ENCODE peak calls at places on chromosome 1, in ten cellular contexts. N is K562, V is astrocyte, Q is heart left ventricle, I is PC-3, W is A549, T is heart right ventricle, C is MM.1S, K is spleen, O is fibroblast of lung. B is an unnamed sample. For H3K4me1, the result is how much of the 10 kb centered on the place peaks cover.

GRCh38 chr1:195188821-195189220 is 1419.4 kb downstream of the KCNT2 start:
- DNase-seq in O (peak), Q (no peak), N (no peak), W (no peak), T (no peak), I (peak), C (no peak), K (no peak), V (peak), B (no peak)

GRCh38 chr1:192698731-192699130 is 62.8 kb downstream of the RGS13 start:
- DNase-seq in V (no peak), W (no peak), Q (no peak), I (no peak), C (no peak), O (no peak), K (no peak), N (no peak), T (no peak), B (no peak)

GRCh38 chr1:97936976-97937375 is 16.1 kb upstream of the DPYD start:
- DNase-seq in C (no peak), V (no peak), N (no peak), T (no peak), K (no peak), I (no peak), Q (no peak), O (no peak), W (no peak), B (no peak)

GRCh38 chr1:24795236-24795635 is 50.0 kb downstream of the CLIC4 start:
- DNase-seq in C (no peak), V (no peak), W (no peak), N (no peak), O (peak), Q (no peak), T (no peak), I (no peak), K (no peak), B (no peak)

GRCh38 chr1:167479331-167479979 is 38.9 kb downstream of the CD247 start:
- DNase-seq in T (no peak), N (no peak), C (no peak), K (no peak), O (no peak), I (no peak), V (no peak), Q (no peak), W (no peak), B (no peak)

GRCh38 chr1:198072177-198072576 is 84.6 kb upstream of the NEK7 start:
- DNase-seq in Q (no peak), T (no peak), O (peak), N (no peak), K (no peak), W (no peak), V (no peak), I (peak), C (no peak), B (no peak)

GRCh38 chr1:173742203-173742886 is 27.6 kb downstream of the KLHL20 start:
- DNase-seq in N (no peak), K (no peak), O (no peak), I (no peak), Q (no peak), W (no peak), V (no peak), T (no peak), C (no peak), B (no peak)

GRCh38 chr1:217261636-217262035 is 369.3 kb downstream of the GPATCH2 start:
- DNase-seq in Q (no peak), W (no peak), I (no peak), T (no peak), V (no peak), K (no peak), N (no peak), O (no peak), C (no peak), B (no peak)

GRCh38 chr1:228372183-228373003 is 34.2 kb downstream of the TRIM11 start:
- DNase-seq in W (no peak), K (peak), O (no peak), I (peak), Q (peak), T (no peak), V (no peak), N (peak), C (no peak), B (peak)

GRCh38 chr1:156852414-156852874 is 6.5 kb downstream of the INSRR start:
- DNase-seq in T (peak), I (peak), N (no peak), C (no peak), K (no peak), W (no peak), V (no peak), Q (peak), O (peak), B (peak)

GRCh38 chr1:1324084-1324523 is 356 bp downstream of the INTS11 start:
- DNase-seq in V (no peak), K (no peak), I (no peak), W (no peak), O (no peak), N (no peak), Q (no peak), T (no peak), C (no peak), B (no peak)

GRCh38 chr1:27872059-27872801 is at the start of gene THEMIS2:
- DNase-seq in W (peak), O (peak), Q (peak), N (peak), C (peak), T (peak), K (peak), V (peak), I (peak), B (peak)

GRCh38 chr1:32695098-32695904 is 7.3 kb downstream of the SYNC start:
- DNase-seq in O (peak), T (peak), V (peak), C (no peak), N (peak), I (peak), Q (peak), W (no peak), K (peak), B (no peak)

GRCh38 chr1:226677121-226678020 is 61.7 kb downstream of the ITPKB start:
- DNase-seq in C (peak), T (peak), N (no peak), O (peak), Q (peak), W (peak), I (peak), K (peak), V (peak), B (no peak)

GRCh38 chr1:17167783-17168479 is 37.0 kb upstream of the PADI1 start:
- DNase-seq in K (no peak), T (no peak), O (peak), Q (no peak), W (peak), N (no peak), C (no peak), V (peak), I (peak), B (no peak)

GRCh38 chr1:203888807-203889251 is 27.4 kb downstream of the SNRPE start:
- DNase-seq in Q (no peak), O (peak), I (peak), V (peak), T (no peak), N (no peak), K (no peak), W (peak), C (no peak), B (no peak)

GRCh38 chr1:6245869-6246496 is 2.0 kb downstream of the HES3 start:
- DNase-seq in O (no peak), K (no peak), N (peak), V (no peak), I (peak), Q (no peak), T (no peak), W (no peak), C (no peak), B (peak)

GRCh38 chr1:28933277-28933676 is 18.9 kb downstream of the EPB41 start:
- DNase-seq in Q (no peak), W (no peak), C (no peak), N (no peak), V (no peak), O (no peak), T (no peak), I (no peak), K (no peak), B (no peak)

GRCh38 chr1:230067871-230068814 is 1.1 kb downstream of the GALNT2 start:
- DNase-seq in O (peak), I (peak), K (peak), Q (peak), C (peak), T (peak), V (no peak), W (peak), N (peak), B (peak)

GRCh38 chr1:43531906-43532584 is 1.4 kb downstream of the PTPRF start:
- DNase-seq in C (no peak), T (no peak), Q (no peak), N (no peak), I (peak), K (no peak), V (no peak), W (no peak), O (no peak), B (no peak)

GRCh38 chr1:216961516-216961915 is 238.3 kb upstream of the ESRRG start:
- DNase-seq in N (no peak), O (no peak), I (peak), W (no peak), T (no peak), C (no peak), K (no peak), Q (no peak), V (no peak), B (no peak)

GRCh38 chr1:66402194-66402593 is 131.8 kb upstream of the SGIP1 start:
- DNase-seq in T (peak), I (no peak), V (no peak), C (peak), Q (peak), K (peak), W (no peak), N (no peak), O (no peak), B (peak)

GRCh38 chr1:143699115-143699514 is 272.7 kb downstream of the FAM72C start:
- DNase-seq in V (no peak), W (no peak), C (no peak), O (no peak), I (no peak), Q (no peak), N (no peak), K (no peak), T (no peak), B (no peak)

GRCh38 chr1:51302270-51302669 is 28.1 kb downstream of the TTC39A start:
- DNase-seq in C (no peak), Q (no peak), I (no peak), W (no peak), N (no peak), O (no peak), V (no peak), T (no peak), K (peak), B (no peak)

GRCh38 chr1:240086726-240087125 is 5.0 kb upstream of the FMN2 start:
- DNase-seq in W (no peak), T (no peak), O (peak), V (peak), Q (no peak), K (no peak), N (no peak), I (peak), C (no peak), B (no peak)
- H3K4me3 ChIP-seq in W (no peak), T (no peak), O (no peak), V (no peak), Q (no peak), K (no peak), N (no peak), I (peak), C (no peak), B (no peak)

GRCh38 chr1:161198877-161199431 is at the start of gene ADAMTS4:
- DNase-seq in T (peak), Q (peak), W (no peak), V (peak), C (no peak), K (peak), N (peak), I (no peak), O (peak), B (no peak)

GRCh38 chr1:161200421-161200991 is 1.7 kb upstream of the ADAMTS4 start:
- DNase-seq in C (no peak), V (no peak), T (no peak), W (no peak), Q (no peak), O (no peak), K (peak), N (peak), I (no peak), B (no peak)

GRCh38 chr1:161200992-161201827 is 957 bp upstream of the NDUFS2 start:
- DNase-seq in W (no peak), Q (peak), O (no peak), I (no peak), C (no peak), K (peak), N (peak), T (peak), V (no peak), B (no peak)

GRCh38 chr1:161199506-161200119 is 759 bp upstream of the ADAMTS4 start:
- DNase-seq in C (no peak), K (peak), N (peak), O (no peak), W (no peak), V (no peak), Q (no peak), I (no peak), T (no peak), B (no peak)

GRCh38 chr1:161201828-161202712 is at the start of gene NDUFS2:
- DNase-seq in K (peak), N (peak), T (peak), Q (peak), C (peak), V (peak), I (peak), O (peak), W (peak), B (peak)
- H3K4me1 ChIP-seq in K (half or more), N (under half), T (half or more), Q (under half), C (under half), V (under half), I (under half), O (under half), W (under half), B (under half)

DNA sequence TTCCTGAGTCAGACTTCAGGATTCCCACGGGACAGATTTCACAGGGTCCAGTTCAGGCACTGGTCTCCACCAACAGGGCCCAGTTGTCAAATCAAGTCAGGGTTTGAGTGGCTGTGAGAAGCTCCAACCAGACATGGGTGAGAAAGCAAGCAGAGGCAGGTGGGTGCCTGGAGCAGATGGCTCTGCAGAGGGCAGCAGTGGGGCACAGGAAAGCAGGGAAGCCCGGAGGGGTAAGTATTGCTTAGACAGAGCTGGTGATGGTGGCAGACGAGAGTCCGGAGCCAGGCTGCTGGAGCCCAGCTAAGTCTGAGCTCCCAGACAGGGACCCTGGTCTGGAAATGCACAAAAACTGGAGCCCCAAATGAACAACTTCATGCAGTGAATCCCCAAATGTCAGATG is 40.4 kb downstream of the RIMS3 start:
- DNase-seq in O (no peak), C (no peak), V (no peak), N (no peak), W (no peak), K (no peak), Q (peak), I (peak), T (peak), B (peak)
- TF ChIP-seq CTCF in O (no peak), C (peak), V (no peak), N (peak), W (no peak), K (no peak), Q (peak), I (peak), T (peak), B (peak)

GRCh38 chr1:7671146-7671465 is 100.0 kb upstream of the VAMP3 start:
- DNase-seq in V (no peak), Q (no peak), I (no peak), O (no peak), C (no peak), N (no peak), K (no peak), W (no peak), T (no peak), B (no peak)
- H3K4me3 ChIP-seq in V (no peak), Q (no peak), I (no peak), O (no peak), C (no peak), N (no peak), K (no peak), W (no peak), T (no peak), B (no peak)

DNA sequence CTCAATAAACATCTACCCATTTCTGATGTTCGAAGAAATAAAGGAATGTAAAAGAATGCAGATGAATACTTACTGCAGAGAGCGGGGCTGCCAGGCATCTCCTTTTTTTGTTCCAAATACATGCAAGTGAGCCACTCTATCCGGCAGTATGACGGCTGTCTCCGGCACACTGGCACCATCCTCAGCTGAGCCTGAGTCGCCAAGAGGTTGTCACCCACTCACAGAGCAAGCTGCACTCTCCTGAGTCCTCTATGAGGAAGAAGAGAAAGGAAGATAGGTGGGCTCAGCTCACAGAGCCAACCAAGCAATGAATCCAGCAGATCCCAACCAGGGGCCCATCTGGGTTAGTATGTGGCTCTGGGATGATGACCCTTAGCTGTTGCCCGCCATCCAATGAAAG is 65.3 kb downstream of the CD46 start:
- DNase-seq in W (no peak), O (no peak), Q (no peak), N (no peak), V (no peak), T (no peak), K (no peak), C (no peak), I (no peak), B (no peak)
- H3K4me1 ChIP-seq in W (under half), O (under half), Q (under half), N (under half), V (under half), T (half or more), K (half or more), C (under half), I (under half), B (under half)

GRCh38 chr1:153614906-153615305 is 1.2 kb downstream of the S100A14 start:
- DNase-seq in W (no peak), C (no peak), K (no peak), N (no peak), Q (no peak), I (no peak), V (no peak), O (no peak), T (no peak), B (no peak)

GRCh38 chr1:153612755-153613331 is at the start of gene S100A16:
- DNase-seq in Q (peak), T (peak), I (peak), W (peak), O (peak), N (peak), C (no peak), K (no peak), V (peak), B (no peak)

GRCh38 chr1:153613406-153613805 is 469 bp upstream of the S100A16 start:
- DNase-seq in O (no peak), I (no peak), N (no peak), C (no peak), V (no peak), K (no peak), W (no peak), Q (no peak), T (no peak), B (no peak)

GRCh38 chr1:153615406-153615805 is 719 bp downstream of the S100A14 start:
- DNase-seq in K (no peak), I (no peak), V (no peak), Q (no peak), W (no peak), C (no peak), N (no peak), T (no peak), O (no peak), B (no peak)

GRCh38 chr1:153614189-153614900 is 1.4 kb upstream of the S100A16 start:
- DNase-seq in V (no peak), W (no peak), T (no peak), O (no peak), K (no peak), Q (no peak), N (no peak), I (no peak), C (no peak), B (no peak)
- TF ChIP-seq CTCF in V (no peak), W (no peak), T (no peak), O (peak), K (no peak), Q (no peak), N (no peak), I (no peak), C (no peak), B (no peak)

DNA sequence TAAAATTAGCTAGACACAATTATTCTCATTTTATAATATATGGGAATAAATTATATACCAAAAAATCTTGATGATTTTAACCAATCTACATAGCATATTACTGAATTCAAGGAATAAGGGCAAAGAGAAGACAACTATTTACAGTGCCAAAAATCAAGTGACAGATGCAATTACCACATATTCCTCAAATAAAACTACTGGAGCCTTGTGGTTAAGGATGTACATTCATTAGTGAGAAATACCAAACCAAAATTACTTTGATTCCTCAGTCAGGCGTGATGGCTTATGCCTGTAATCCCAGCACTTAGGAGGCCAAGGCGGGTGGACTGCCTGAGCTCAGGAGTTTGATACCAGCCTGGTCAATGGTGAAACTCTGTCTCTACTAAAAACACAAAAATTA is 68.8 kb upstream of the RBM34 start:
- DNase-seq in T (no peak), Q (no peak), N (no peak), V (no peak), C (no peak), W (no peak), O (no peak), I (no peak), K (no peak), B (no peak)
- H3K4me3 ChIP-seq in T (no peak), Q (no peak), N (no peak), V (no peak), C (no peak), W (no peak), O (no peak), I (no peak), K (no peak), B (no peak)

B was measured in BE2C.